ENCODE peak calls at places on chromosomes 2 and 18, in nine cellular contexts. C is K562, D is stomach, Q is transverse colon, B is IMR-90, H is heart left ventricle, N is tibial nerve, V is adrenal gland, A is Peyer's patch. J is an unnamed sample. For H3K27me3 and H3K9me3, the result is how much of the 10 kb centered on the place peaks cover.

GRCh38 chr18:74331404-74331803 is 15.8 kb downstream of the C18orf63 start:
- DNase-seq in C (peak), D (no peak), Q (no peak), B (peak), H (no peak), N (no peak), V (no peak), A (no peak), J (no peak)

GRCh38 chr2:10031886-10032745 is 11.2 kb upstream of the KLF11 start:
- DNase-seq in C (no peak), D (no peak), Q (no peak), B (no peak), H (no peak), N (no peak), V (no peak), A (no peak), J (no peak)

GRCh38 chr18:7158201-7158600 is 40.6 kb upstream of the LAMA1 start:
- DNase-seq in C (no peak), D (no peak), Q (no peak), B (peak), H (no peak), N (no peak), V (peak), A (no peak), J (no peak)

GRCh38 chr2:133504566-133505505 is 63.4 kb downstream of the NCKAP5 start:
- DNase-seq in C (no peak), D (peak), Q (peak), B (peak), H (peak), N (peak), V (peak), A (no peak), J (no peak)

GRCh38 chr18:23612434-23613090 is 26.3 kb upstream of the NPC1 start:
- DNase-seq in C (no peak), D (no peak), Q (no peak), B (no peak), H (no peak), N (no peak), V (peak), A (no peak), J (no peak)

GRCh38 chr2:47688561-47688960 is 94.4 kb upstream of the MSH6 start:
- DNase-seq in C (no peak), D (no peak), Q (no peak), B (no peak), H (no peak), N (no peak), V (no peak), A (no peak), J (no peak)

GRCh38 chr18:58370662-58371061 is 258.2 kb downstream of the ALPK2 start:
- DNase-seq in C (no peak), D (no peak), Q (no peak), B (no peak), H (no peak), N (no peak), V (no peak), A (no peak), J (no peak)

GRCh38 chr2:33583194-33583938 is 15.7 kb downstream of the FAM98A start:
- DNase-seq in C (peak), D (no peak), Q (no peak), B (peak), H (no peak), N (no peak), V (peak), A (peak), J (no peak)

GRCh38 chr2:46700435-46700834 is 215.2 kb downstream of the MCFD2 start:
- DNase-seq in C (no peak), D (no peak), Q (no peak), B (no peak), H (no peak), N (no peak), V (no peak), A (no peak), J (no peak)

GRCh38 chr2:96321230-96322103 is 3.6 kb upstream of the ITPRIPL1 start:
- DNase-seq in C (peak), D (peak), Q (peak), B (peak), H (peak), N (no peak), V (no peak), A (peak), J (no peak)

GRCh38 chr2:88626171-88627054 is 851 bp downstream of the EIF2AK3 start:
- DNase-seq in C (peak), D (peak), Q (peak), B (no peak), H (peak), N (no peak), V (peak), A (peak), J (peak)

GRCh38 chr2:58900664-58901063 is 659.5 kb upstream of the FANCL start:
- DNase-seq in C (no peak), D (no peak), Q (no peak), B (no peak), H (no peak), N (no peak), V (no peak), A (no peak), J (no peak)

GRCh38 chr2:240964854-240965295 is 33.5 kb upstream of the SNED1 start:
- DNase-seq in C (no peak), D (peak), Q (no peak), B (no peak), H (peak), N (peak), V (no peak), A (no peak), J (no peak)

GRCh38 chr2:158668394-158668793 is 126.7 kb upstream of the DAPL1 start:
- DNase-seq in C (no peak), D (no peak), Q (no peak), B (no peak), H (no peak), N (no peak), V (no peak), A (no peak), J (no peak)

GRCh38 chr2:9228088-9228751 is 21.6 kb downstream of the ASAP2 start:
- DNase-seq in C (no peak), D (no peak), Q (no peak), B (peak), H (no peak), N (no peak), V (no peak), A (no peak), J (no peak)

GRCh38 chr2:211854832-211855231 is 683.8 kb downstream of the ERBB4 start:
- DNase-seq in C (no peak), D (no peak), Q (no peak), B (no peak), H (no peak), N (no peak), V (no peak), A (no peak), J (no peak)

GRCh38 chr2:64565358-64565757 is 41.2 kb downstream of the AFTPH start:
- DNase-seq in C (no peak), D (no peak), Q (no peak), B (no peak), H (no peak), N (no peak), V (no peak), A (no peak), J (no peak)

GRCh38 chr2:167140767-167141166 is 252.5 kb downstream of the XIRP2 start:
- DNase-seq in C (no peak), D (no peak), Q (no peak), B (peak), H (no peak), N (no peak), V (no peak), A (no peak), J (peak)

GRCh38 chr2:130310881-130311280 is 31.8 kb upstream of the IMP4 start:
- DNase-seq in C (no peak), D (no peak), Q (no peak), B (no peak), H (no peak), N (no peak), V (no peak), A (no peak), J (no peak)

GRCh38 chr18:79493211-79493800 is 97.6 kb downstream of the NFATC1 start:
- DNase-seq in C (no peak), D (no peak), Q (no peak), B (no peak), H (no peak), N (peak), V (no peak), A (no peak), J (peak)

GRCh38 chr2:11370377-11371098 is 26.1 kb upstream of the ROCK2 start:
- DNase-seq in C (no peak), D (peak), Q (peak), B (peak), H (no peak), N (no peak), V (no peak), A (no peak), J (no peak)

GRCh38 chr2:195821566-195821932 is 164.5 kb downstream of the SLC39A10 start:
- DNase-seq in C (no peak), D (no peak), Q (no peak), B (no peak), H (no peak), N (no peak), V (no peak), A (no peak), J (no peak)

GRCh38 chr2:73716518-73717250 is 20.5 kb downstream of the TPRKB start:
- DNase-seq in C (peak), D (no peak), Q (no peak), B (peak), H (no peak), N (no peak), V (peak), A (no peak), J (no peak)
- TF ChIP-seq POLR2A in C (no peak), D (no peak), Q (no peak), B (no peak), H (no peak), N (no peak), V (no peak), A (no peak), J (no peak)

DNA sequence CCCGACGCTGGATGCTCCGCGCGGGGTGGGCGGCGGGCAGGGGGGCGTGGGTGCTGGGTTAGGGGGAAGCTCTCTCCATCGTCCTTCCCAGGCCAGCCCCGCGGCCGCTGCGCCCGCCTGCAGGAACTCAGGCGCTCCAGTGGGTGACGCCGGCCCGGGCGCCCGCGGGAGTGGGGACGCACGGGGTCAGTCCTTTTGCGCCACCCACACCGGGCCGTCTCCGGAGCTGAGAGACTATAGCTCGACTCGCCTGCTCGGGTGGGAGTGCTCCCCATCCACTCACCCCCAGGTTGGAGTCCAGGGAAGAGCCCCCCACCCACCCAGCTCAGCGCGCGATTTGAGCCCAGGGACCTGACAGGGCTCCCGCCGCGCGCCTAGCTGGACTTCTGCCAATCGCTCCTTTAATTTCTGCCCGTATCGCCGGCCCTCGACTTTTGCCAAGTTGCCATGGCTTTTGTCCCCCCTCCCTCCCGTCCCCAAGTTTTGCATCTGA is 205.6 kb upstream of the SMAD2 start:
- DNase-seq in C (no peak), D (peak), Q (peak), B (no peak), H (peak), N (no peak), V (no peak), A (no peak), J (no peak)
- H3K27me3 ChIP-seq in C (under half), D (under half), Q (under half), B (half or more), H (under half), N (under half), V (under half), A (under half), J (under half)

GRCh38 chr18:71729611-71730010 is 814.5 kb downstream of the CBLN2 start:
- DNase-seq in C (no peak), D (no peak), Q (no peak), B (no peak), H (no peak), N (no peak), V (no peak), A (no peak), J (no peak)
- H3K9me3 ChIP-seq in C (under half), D (under half), Q (under half), B (under half), H (under half), N (under half), V (under half), A (under half), J (under half)

DNA sequence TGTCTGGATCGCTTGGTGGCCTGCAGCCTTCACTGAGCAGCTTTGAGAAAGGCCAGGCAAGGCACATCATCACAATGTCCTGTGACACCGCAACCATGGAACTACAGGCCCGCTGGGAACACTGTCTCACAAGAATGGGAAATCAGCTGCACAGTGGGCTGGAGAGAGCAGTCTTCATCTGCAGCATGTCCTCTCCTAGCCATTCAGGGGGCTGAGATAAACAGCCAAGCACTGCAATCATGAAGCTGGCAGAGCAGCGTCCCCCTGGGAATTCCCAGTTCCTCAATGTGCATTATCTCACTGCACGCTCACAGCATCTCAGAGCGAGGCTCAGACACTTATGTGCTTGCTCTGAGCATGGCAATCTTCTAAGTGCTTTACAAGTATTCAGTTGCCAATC is 1.9 kb downstream of the CMPK2 start:
- DNase-seq in C (no peak), D (no peak), Q (no peak), B (no peak), H (peak), N (no peak), V (peak), A (no peak), J (no peak)
- TF ChIP-seq POLR2A in C (no peak), D (no peak), Q (no peak), B (no peak), H (no peak), N (no peak), V (no peak), A (no peak), J (no peak)

DNA sequence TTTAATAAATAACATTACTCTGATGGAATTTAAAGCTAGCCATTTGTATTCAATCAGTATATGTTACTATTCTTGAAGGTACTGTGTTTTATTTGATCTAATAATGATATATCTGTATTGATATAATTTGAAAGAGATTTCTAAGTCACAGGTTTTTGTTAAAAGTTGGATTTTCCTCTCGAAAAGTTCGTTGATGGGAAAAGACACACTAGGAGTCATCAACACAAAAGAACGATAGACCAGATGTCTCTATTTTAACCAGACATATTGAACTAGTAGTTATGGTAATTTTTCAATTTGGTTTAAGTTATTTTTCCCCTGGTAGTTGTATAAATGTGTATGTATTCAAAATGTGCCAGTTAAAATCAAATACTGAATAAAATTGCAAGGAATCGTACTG is 2.5 kb downstream of the ASXL3 start:
- DNase-seq in C (no peak), D (no peak), Q (no peak), B (no peak), H (no peak), N (no peak), V (no peak), A (no peak), J (no peak)
- H3K27me3 ChIP-seq in C (under half), D (under half), Q (under half), B (under half), H (under half), N (under half), V (under half), A (under half), J (under half)

GRCh38 chr2:139080244-139080643 is 300.1 kb upstream of the NXPH2 start:
- DNase-seq in C (no peak), D (no peak), Q (no peak), B (no peak), H (no peak), N (no peak), V (no peak), A (no peak), J (no peak)
- H3K9me3 ChIP-seq in C (under half), D (under half), Q (under half), B (under half), H (under half), N (under half), V (under half), A (under half), J (under half)

GRCh38 chr2:238163494-238164198 is 4.9 kb downstream of the ERFE start:
- DNase-seq in C (no peak), D (no peak), Q (no peak), B (no peak), H (no peak), N (no peak), V (no peak), A (no peak), J (no peak)
- TF ChIP-seq POLR2A in C (no peak), D (no peak), Q (no peak), B (no peak), H (no peak), N (no peak), V (no peak), A (no peak), J (no peak)

GRCh38 chr2:157307021-157307420 is 18.6 kb downstream of the ERMN start:
- DNase-seq in C (no peak), D (no peak), Q (no peak), B (peak), H (no peak), N (no peak), V (no peak), A (no peak), J (no peak)
- H3K27me3 ChIP-seq in C (under half), D (under half), Q (under half), B (under half), H (under half), N (under half), V (under half), A (under half), J (under half)

GRCh38 chr2:89775885-89776284 is 1084.4 kb downstream of the RPIA start:
- DNase-seq in C (no peak), D (no peak), Q (no peak), B (no peak), H (no peak), N (no peak), V (no peak), A (no peak), J (no peak)

GRCh38 chr2:89784960-89785359 is 1093.5 kb downstream of the RPIA start:
- DNase-seq in C (no peak), D (no peak), Q (no peak), B (no peak), H (no peak), N (no peak), V (no peak), A (no peak), J (no peak)

GRCh38 chr2:89781962-89782361 is 1090.5 kb downstream of the RPIA start:
- DNase-seq in C (no peak), D (no peak), Q (no peak), B (no peak), H (no peak), N (no peak), V (no peak), A (no peak), J (no peak)

GRCh38 chr2:89780318-89780717 is 1088.8 kb downstream of the RPIA start:
- DNase-seq in C (no peak), D (no peak), Q (no peak), B (no peak), H (no peak), N (no peak), V (no peak), A (no peak), J (no peak)
- H3K9me3 ChIP-seq in C (under half), D (half or more), Q (under half), B (half or more), H (half or more), N (half or more), V (under half), A (under half), J (under half)